ENCODE peak calls at places on chromosomes 16 and 17, in five cellular contexts. Q is HCT116, Z is H1, S is HepG2, N is K562. J is an unnamed sample.

GRCh38 chr17:78628547-78629435 is 51.6 kb upstream of the DNAH17 start:
- DNase-seq in S (no peak), Z (no peak), Q (no peak), N (no peak), J (no peak)

GRCh38 chr16:73063284-73063733 is 15.4 kb upstream of the ZFHX3 start:
- DNase-seq in Z (no peak), N (no peak), S (no peak), Q (no peak), J (no peak)

GRCh38 chr16:59950431-59950830 is 1216.3 kb upstream of the GOT2 start:
- DNase-seq in S (no peak), N (no peak), Z (no peak), Q (no peak), J (no peak)

GRCh38 chr17:32341141-32341856 is 674 bp downstream of the C17orf75 start:
- DNase-seq in S (peak; percentile 58), Q (no peak), Z (no peak), N (no peak), J (no peak)

GRCh38 chr17:32609085-32609484 is 122.3 kb downstream of the CDK5R1 start:
- DNase-seq in S (peak; percentile 6), N (no peak), Q (peak; percentile 31), Z (no peak), J (no peak)

GRCh38 chr17:66964930-66965800 is 658 bp downstream of the CACNG4 start:
- DNase-seq in N (peak; percentile 34), S (no peak), Q (no peak), Z (peak; percentile 85), J (peak; percentile 84)

GRCh38 chr17:4853195-4853762 is 20.1 kb downstream of the MINK1 start:
- DNase-seq in Z (no peak), S (no peak), Q (no peak), N (no peak), J (no peak)

GRCh38 chr17:48047113-48047740 is 932 bp upstream of the NFE2L1 start:
- DNase-seq in N (no peak), S (no peak), Z (no peak), Q (no peak), J (no peak)

GRCh38 chr17:14058051-14058450 is 11.3 kb upstream of the COX10 start:
- DNase-seq in N (no peak), Z (no peak), Q (no peak), S (no peak), J (no peak)

GRCh38 chr17:55577687-55578086 is 66.4 kb upstream of the SMIM36 start:
- DNase-seq in Q (no peak), Z (no peak), S (no peak), N (no peak), J (no peak)

GRCh38 chr16:28192811-28193529 is 18.8 kb downstream of the XPO6 start:
- DNase-seq in S (no peak), Z (no peak), Q (no peak), N (no peak), J (no peak)

GRCh38 chr16:24734382-24734781 is 4.9 kb downstream of the TNRC6A start:
- DNase-seq in Q (no peak), N (no peak), S (no peak), Z (no peak), J (no peak)

GRCh38 chr17:64698725-64699124 is 36.6 kb upstream of the SMURF2 start:
- DNase-seq in Q (no peak), Z (no peak), S (no peak), N (no peak), J (no peak)

GRCh38 chr17:82272495-82273326 is 789 bp downstream of the CSNK1D start:
- DNase-seq in N (peak; percentile 86), Z (no peak), Q (no peak), S (no peak), J (peak; percentile 50)

GRCh38 chr17:63325885-63326284 is 120.2 kb downstream of the CYB561 start:
- DNase-seq in N (no peak), Q (no peak), Z (no peak), S (no peak), J (no peak)

GRCh38 chr16:3127745-3128144 is 7.1 kb upstream of the ZNF213 start:
- DNase-seq in S (no peak), N (no peak), Z (no peak), Q (no peak), J (peak; percentile 52)

GRCh38 chr17:34584805-34585416 is 5.5 kb downstream of the TMEM132E start:
- DNase-seq in S (no peak), N (peak; percentile 36), Z (no peak), Q (no peak), J (no peak)

GRCh38 chr17:78360371-78361226 is 722 bp upstream of the SOCS3 start:
- DNase-seq in Z (peak; percentile 100), S (peak; percentile 80), Q (peak; percentile 85), N (peak; percentile 92), J (peak; percentile 100)

GRCh38 chr17:34254651-34255380 is at the start of gene CCL2:
- DNase-seq in S (no peak), Z (peak; percentile 56), N (peak; percentile 31), Q (no peak), J (peak; percentile 63)

GRCh38 chr17:21174719-21175118 is 39.2 kb downstream of the TMEM11 start:
- DNase-seq in Z (no peak), N (no peak), S (no peak), Q (no peak), J (no peak)

GRCh38 chr17:39635614-39636176 is 1.2 kb upstream of the STARD3 start:
- DNase-seq in Z (no peak), Q (no peak), S (no peak), N (peak; percentile 46), J (no peak)
- TF ChIP-seq ATF3 in Z (no peak), Q (no peak), S (no peak), N (no peak), J (no peak)

GRCh38 chr17:58783380-58783779 is 27.7 kb downstream of the PPM1E start:
- DNase-seq in Q (no peak), N (peak; percentile 13), Z (no peak), S (no peak), J (no peak)
- TF ChIP-seq ATF3 in Q (no peak), N (no peak), Z (no peak), S (no peak), J (no peak)

GRCh38 chr16:78098087-78098486 is 1.4 kb upstream of the WWOX start:
- DNase-seq in S (no peak), Z (no peak), Q (no peak), N (no peak), J (no peak)

GRCh38 chr16:78097522-78097921 is 1.9 kb upstream of the WWOX start:
- DNase-seq in S (no peak), N (no peak), Z (no peak), Q (no peak), J (no peak)

GRCh38 chr16:78094998-78095397 is 4.5 kb upstream of the WWOX start:
- DNase-seq in Z (no peak), Q (no peak), N (no peak), S (no peak), J (no peak)

GRCh38 chr16:78094166-78094565 is 5.3 kb upstream of the WWOX start:
- DNase-seq in Z (no peak), N (no peak), S (no peak), Q (no peak), J (no peak)

GRCh38 chr16:78096386-78096785 is 3.1 kb upstream of the WWOX start:
- DNase-seq in Q (no peak), N (no peak), Z (no peak), S (no peak), J (no peak)
- TF ChIP-seq ATF3 in Q (no peak), N (no peak), Z (no peak), S (no peak), J (no peak)

DNA sequence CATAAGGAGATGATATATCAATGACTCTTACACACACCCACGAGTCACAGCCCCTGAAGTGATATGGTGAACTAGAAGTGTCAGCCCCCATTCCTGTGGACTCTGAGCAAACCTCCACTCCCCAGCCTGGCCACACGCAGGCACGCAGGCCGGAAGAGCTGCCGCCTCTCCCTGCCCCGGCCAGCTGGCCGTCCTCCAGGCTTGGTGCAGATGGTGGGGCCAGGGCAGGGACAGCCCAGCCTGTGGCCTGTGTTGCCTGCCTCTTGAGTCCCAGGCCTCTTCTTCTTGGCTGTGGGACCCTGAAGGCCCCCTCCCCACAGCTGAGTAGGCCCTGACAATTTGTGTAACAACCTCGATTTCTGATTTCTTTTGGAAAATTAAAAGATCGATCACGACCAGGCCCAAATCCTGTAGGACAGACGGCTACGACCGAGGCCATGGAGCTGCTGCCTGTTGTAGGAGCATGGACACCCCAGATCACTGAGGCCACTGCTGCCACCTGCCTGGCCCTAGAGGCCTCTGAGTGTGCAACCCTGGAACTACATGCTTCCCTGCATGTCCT is 10.0 kb upstream of the MPRIP start:
- DNase-seq in Z (no peak), Q (no peak), N (peak; percentile 38), S (peak; percentile 64), J (no peak)
- TF ChIP-seq ATF3 in Z (no peak), Q (no peak), N (no peak), S (no peak), J (no peak)

GRCh38 chr16:10662212-10662611 is 32.5 kb downstream of the TEKT5 start:
- DNase-seq in N (no peak), Q (no peak), Z (no peak), S (no peak), J (no peak)
- TF ChIP-seq ATF3 in N (no peak), Q (no peak), Z (no peak), S (no peak), J (no peak)

DNA sequence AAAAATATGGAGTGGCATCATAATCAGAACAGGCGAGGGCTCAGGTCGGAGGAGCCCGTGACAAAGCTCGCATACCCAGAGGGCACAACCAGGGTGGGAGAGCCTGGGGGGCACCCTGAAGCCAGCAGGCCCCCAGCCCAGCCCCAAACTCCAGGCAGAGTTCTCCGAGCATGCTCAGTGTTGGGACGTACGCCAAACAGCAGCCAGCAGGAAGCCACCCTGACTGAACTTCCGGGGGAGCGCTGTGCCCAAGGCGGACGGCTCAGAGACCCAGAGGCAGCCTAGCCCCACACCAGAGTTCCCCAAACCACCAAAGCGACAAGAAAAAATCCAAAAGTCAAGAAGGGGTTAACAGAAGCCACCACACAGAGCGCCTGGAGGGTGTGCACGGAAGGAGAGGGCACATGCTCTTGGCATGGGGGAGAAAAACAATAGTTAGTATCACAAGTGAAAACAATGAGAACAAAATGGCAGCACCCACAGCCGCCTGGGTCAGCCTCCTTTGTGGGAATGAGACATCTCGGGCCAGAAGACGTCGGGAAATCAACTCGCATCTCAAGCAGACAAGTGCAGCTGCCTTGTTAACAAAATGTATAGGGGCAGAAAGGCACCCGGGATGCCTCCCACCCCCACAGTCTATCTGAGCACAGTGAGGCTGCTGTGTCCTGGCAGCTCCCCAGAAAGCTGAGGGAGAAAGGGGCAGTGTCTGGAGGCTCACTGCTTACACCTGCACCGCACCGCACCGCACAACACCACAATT is 11.9 kb downstream of the EXOC7 start:
- DNase-seq in S (no peak), N (no peak), Z (no peak), Q (no peak), J (no peak)
- TF ChIP-seq ATF3 in S (no peak), N (no peak), Z (no peak), Q (no peak), J (no peak)

DNA sequence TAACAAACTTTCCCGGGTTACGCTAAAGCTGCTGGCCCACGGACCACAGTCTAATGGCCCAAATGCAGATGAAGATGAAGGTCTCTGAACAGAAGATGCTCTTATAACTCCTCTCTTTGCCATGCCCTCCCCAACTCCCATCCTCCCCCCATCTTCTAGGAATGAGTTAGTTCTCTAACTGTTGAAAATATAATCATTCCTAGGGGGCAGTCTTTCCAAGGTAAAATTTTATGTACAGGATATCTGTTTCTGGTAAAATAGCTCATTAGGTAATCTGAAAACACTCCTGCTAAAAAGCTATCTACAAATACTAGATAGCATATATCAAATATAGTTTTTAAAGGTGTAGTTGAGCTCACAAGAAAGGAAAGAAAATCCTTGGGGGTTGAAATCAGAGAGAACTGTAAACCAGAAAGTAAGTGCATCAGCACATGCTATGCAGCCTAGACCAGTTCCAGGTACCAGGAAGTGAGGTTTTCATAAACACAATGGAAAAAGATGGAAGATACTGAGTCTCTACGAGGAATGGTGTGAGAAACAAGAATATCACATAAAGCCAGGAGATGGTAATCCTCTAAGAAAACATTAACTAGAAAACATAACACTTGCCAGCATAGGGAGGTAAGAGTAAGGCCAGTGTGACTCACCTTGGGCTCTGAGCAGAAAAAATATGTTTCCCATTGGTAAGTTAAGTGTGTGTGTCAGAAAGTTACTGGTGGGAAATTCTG is 38.1 kb downstream of the CMC2 start:
- DNase-seq in S (no peak), Q (no peak), N (no peak), Z (no peak), J (no peak)
- TF ChIP-seq ATF3 in S (no peak), Q (no peak), N (no peak), Z (no peak), J (no peak)